ENCODE peak calls at places on chromosomes 2 and 18, in ten cellular contexts. P, Q, A, L, B, V, O, N, E and D are unnamed samples. For H3K36me3, the result is how much of the 10 kb centered on the place peaks cover.

GRCh38 chr2:238820909-238821308 is 27.0 kb upstream of the TWIST2 start:
- DNase-seq in P (no peak), Q (no peak), A (no peak), L (no peak), B (no peak), V (no peak), O (no peak), N (no peak), E (peak), D (no peak)

GRCh38 chr2:66573412-66573811 is 138.5 kb downstream of the MEIS1 start:
- DNase-seq in P (no peak), Q (peak), A (no peak), L (no peak), B (no peak), V (no peak), O (no peak), N (no peak), E (no peak), D (no peak)

GRCh38 chr2:12227941-12228608 is 481.6 kb downstream of the LPIN1 start:
- DNase-seq in P (no peak), Q (no peak), A (no peak), L (no peak), B (no peak), V (no peak), O (no peak), N (no peak), E (peak), D (no peak)

GRCh38 chr18:63089041-63089440 is 230.5 kb downstream of the BCL2 start:
- DNase-seq in P (no peak), Q (no peak), A (no peak), L (no peak), B (no peak), V (no peak), O (no peak), N (no peak), E (no peak), D (no peak)

GRCh38 chr2:11669454-11670291 is at the start of gene NTSR2:
- DNase-seq in P (peak), Q (peak), A (peak), L (no peak), B (no peak), V (peak), O (peak), N (peak), E (peak), D (no peak)

GRCh38 chr18:56639094-56639361 is 636 bp upstream of the TXNL1 start:
- DNase-seq in P (no peak), Q (peak), A (no peak), L (no peak), B (no peak), V (no peak), O (peak), N (no peak), E (no peak), D (no peak)

GRCh38 chr2:53770264-53770663 is 2.7 kb downstream of the CHAC2 start:
- DNase-seq in P (peak), Q (no peak), A (no peak), L (no peak), B (no peak), V (no peak), O (no peak), N (no peak), E (no peak), D (no peak)

GRCh38 chr2:205738341-205738968 is 56.2 kb downstream of the NRP2 start:
- DNase-seq in P (no peak), Q (no peak), A (no peak), L (no peak), B (no peak), V (no peak), O (no peak), N (no peak), E (no peak), D (no peak)

GRCh38 chr2:233079953-233080835 is 20.1 kb downstream of the INPP5D start:
- DNase-seq in P (no peak), Q (no peak), A (no peak), L (no peak), B (no peak), V (no peak), O (no peak), N (no peak), E (no peak), D (peak)

GRCh38 chr2:149329470-149330126 is 789 bp upstream of the LYPD6 start:
- DNase-seq in P (peak), Q (peak), A (peak), L (no peak), B (no peak), V (peak), O (peak), N (peak), E (peak), D (peak)

GRCh38 chr2:149331023-149331400 is 625 bp downstream of the LYPD6 start:
- DNase-seq in P (no peak), Q (peak), A (no peak), L (no peak), B (no peak), V (no peak), O (no peak), N (no peak), E (peak), D (no peak)

GRCh38 chr2:149330127-149331022 is at the start of gene LYPD6:
- DNase-seq in P (peak), Q (peak), A (peak), L (peak), B (no peak), V (peak), O (peak), N (peak), E (peak), D (peak)

GRCh38 chr2:149332364-149332763 is 2.0 kb downstream of the LYPD6 start:
- DNase-seq in P (no peak), Q (no peak), A (no peak), L (no peak), B (no peak), V (no peak), O (no peak), N (no peak), E (no peak), D (no peak)

GRCh38 chr2:149329068-149329467 is 1.3 kb upstream of the LYPD6 start:
- DNase-seq in P (no peak), Q (peak), A (no peak), L (no peak), B (no peak), V (no peak), O (peak), N (no peak), E (no peak), D (no peak)
- TF ChIP-seq CTCF in P (peak), Q (peak), A (peak), L (peak), B (peak), V (no peak), O (no peak), N (no peak), E (peak), D (no peak)

GRCh38 chr2:33302348-33302747 is 174.1 kb upstream of the RASGRP3 start:
- DNase-seq in P (no peak), Q (no peak), A (no peak), L (no peak), B (no peak), V (no peak), O (no peak), N (no peak), E (no peak), D (no peak)
- H3K36me3 ChIP-seq in P (under half), Q (under half), A (under half), L (under half), B (under half), V (under half), O (under half), N (under half), E (under half), D (under half)

GRCh38 chr2:954687-955000 is 4.0 kb downstream of the SNTG2 start:
- DNase-seq in P (no peak), Q (no peak), A (no peak), L (no peak), B (no peak), V (no peak), O (no peak), N (no peak), E (no peak), D (no peak)

GRCh38 chr2:955829-956731 is 5.4 kb downstream of the SNTG2 start:
- DNase-seq in P (no peak), Q (peak), A (no peak), L (no peak), B (no peak), V (no peak), O (no peak), N (no peak), E (no peak), D (no peak)

GRCh38 chr2:951224-952006 is 766 bp downstream of the SNTG2 start:
- DNase-seq in P (no peak), Q (peak), A (no peak), L (no peak), B (no peak), V (no peak), O (no peak), N (no peak), E (no peak), D (no peak)

GRCh38 chr2:953408-953807 is 2.8 kb downstream of the SNTG2 start:
- DNase-seq in P (no peak), Q (no peak), A (no peak), L (no peak), B (no peak), V (no peak), O (no peak), N (no peak), E (no peak), D (no peak)

DNA sequence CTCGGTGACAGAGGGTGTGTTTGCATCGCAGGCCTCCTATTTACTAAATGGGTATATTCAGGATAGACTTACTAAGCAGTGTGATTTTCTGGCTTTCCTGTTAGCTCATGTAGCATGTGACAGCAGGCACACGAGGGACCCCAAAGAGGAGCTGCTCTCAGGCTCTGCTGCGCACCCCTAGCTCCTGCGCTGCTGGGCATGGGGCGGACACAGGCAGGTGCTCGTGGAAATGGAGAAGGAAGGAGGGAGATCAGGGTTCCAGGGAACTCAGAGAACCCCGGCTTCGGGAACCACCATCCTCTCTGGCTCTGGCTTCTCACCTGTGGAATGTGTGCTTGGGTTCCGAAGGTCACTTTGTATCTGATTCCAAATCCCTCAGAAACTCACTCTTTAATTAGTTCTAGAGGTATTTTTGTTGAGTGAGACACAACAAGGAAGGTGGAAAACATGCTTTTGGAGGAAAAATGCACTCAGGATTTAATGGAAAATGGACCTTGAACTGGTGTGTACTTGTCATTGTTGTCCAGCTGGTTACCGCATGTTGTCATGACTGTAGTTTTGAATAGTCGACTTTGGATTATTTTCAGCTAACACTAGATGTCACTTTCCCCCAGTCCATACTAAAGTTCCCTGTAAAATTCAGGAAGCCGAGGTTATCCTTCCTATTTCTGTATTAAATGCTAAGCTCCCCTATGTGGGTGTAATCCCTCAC is 3.5 kb downstream of the SNTG2 start:
- DNase-seq in P (peak), Q (no peak), A (no peak), L (no peak), B (peak), V (no peak), O (no peak), N (no peak), E (peak), D (no peak)
- TF ChIP-seq CTCF in P (peak), Q (peak), A (no peak), L (no peak), B (peak), V (no peak), O (no peak), N (peak), E (peak), D (no peak)

GRCh38 chr2:108455571-108455970 is 6.6 kb downstream of the GCC2 start:
- DNase-seq in P (no peak), Q (no peak), A (no peak), L (no peak), B (no peak), V (no peak), O (no peak), N (no peak), E (no peak), D (no peak)

GRCh38 chr2:108459441-108459840 is 10.4 kb downstream of the GCC2 start:
- DNase-seq in P (no peak), Q (no peak), A (no peak), L (no peak), B (no peak), V (no peak), O (no peak), N (no peak), E (no peak), D (no peak)

GRCh38 chr2:108458082-108458481 is 9.1 kb downstream of the GCC2 start:
- DNase-seq in P (no peak), Q (no peak), A (no peak), L (no peak), B (no peak), V (no peak), O (no peak), N (no peak), E (no peak), D (no peak)

GRCh38 chr2:108460345-108461037 is 11.5 kb downstream of the GCC2 start:
- DNase-seq in P (no peak), Q (no peak), A (no peak), L (no peak), B (no peak), V (no peak), O (no peak), N (no peak), E (no peak), D (no peak)
- H3K36me3 ChIP-seq in P (under half), Q (under half), A (under half), L (under half), B (under half), V (under half), O (under half), N (under half), E (under half), D (under half)